ENCODE peak calls at places on chromosomes 2 and 18, in ten cellular contexts. A is mammary epithelial cell; K is activated CD4-positive, alpha-beta T cell treated with anti-CD3 and anti-CD28 coated beads, Interleukin-2, amount 50 U/mL, for 4 hours; H is breast epithelium; Q is NCI-H510A; V is COR-L47; Z is fibroblast of pulmonary artery; T is epithelial cell of esophagus; G is midbrain; S is body of pancreas. P is an unnamed sample.

GRCh38 chr2:31251851-31252250 is 17.9 kb downstream of the EHD3 start:
- DNase-seq in V (no peak), K (no peak), T (no peak), G (no peak), Z (no peak), Q (no peak), S (no peak), A (no peak), H (no peak), P (no peak)

GRCh38 chr2:38666578-38666926 is 638 bp downstream of the GALM start:
- DNase-seq in Z (no peak), V (no peak), T (no peak), H (no peak), Q (no peak), A (no peak), K (no peak), G (no peak), S (peak), P (no peak)

GRCh38 chr18:49640741-49641140 is 78.9 kb downstream of the LIPG start:
- DNase-seq in V (no peak), T (no peak), G (no peak), H (no peak), Q (no peak), K (no peak), A (no peak), Z (no peak), S (no peak), P (no peak)

GRCh38 chr2:196113061-196113974 is 44.7 kb upstream of the DNAH7 start:
- DNase-seq in V (no peak), Z (peak), H (no peak), T (peak), A (peak), K (no peak), S (no peak), G (peak), Q (no peak), P (no peak)

GRCh38 chr18:11872479-11873136 is 21.4 kb downstream of the CHMP1B start:
- DNase-seq in Z (peak), T (peak), A (no peak), S (peak), K (no peak), V (peak), G (no peak), H (no peak), Q (no peak), P (no peak)

GRCh38 chr2:95388091-95388692 is 14.3 kb upstream of the FAHD2A start:
- DNase-seq in H (peak), K (no peak), V (no peak), Q (no peak), S (no peak), G (no peak), A (no peak), Z (no peak), T (no peak), P (no peak)

GRCh38 chr2:30883822-30884221 is 76.6 kb upstream of the CAPN13 start:
- DNase-seq in H (no peak), G (no peak), A (no peak), Z (no peak), S (no peak), Q (no peak), V (no peak), T (no peak), K (no peak), P (no peak)

GRCh38 chr18:30094556-30094955 is 948.0 kb downstream of the DSC3 start:
- DNase-seq in G (no peak), Z (peak), A (peak), K (no peak), T (peak), H (no peak), V (no peak), Q (no peak), S (no peak), P (no peak)

GRCh38 chr2:177784449-177784845 is 288.1 kb downstream of the PDE11A start:
- DNase-seq in Q (no peak), K (no peak), Z (peak), G (no peak), T (peak), A (peak), S (no peak), H (no peak), V (no peak), P (no peak)

GRCh38 chr2:85156141-85156540 is 22.9 kb downstream of the TCF7L1 start:
- DNase-seq in Z (peak), K (no peak), H (no peak), Q (no peak), V (no peak), T (no peak), A (no peak), G (no peak), S (no peak), P (no peak)

GRCh38 chr2:173761603-173762119 is 203.5 kb downstream of the SP3 start:
- DNase-seq in T (no peak), S (no peak), K (no peak), V (no peak), G (no peak), Z (no peak), Q (no peak), H (no peak), A (no peak), P (no peak)

GRCh38 chr2:207565736-207566135 is 36.0 kb downstream of the CREB1 start:
- DNase-seq in G (no peak), S (no peak), Z (no peak), V (no peak), H (no peak), T (no peak), A (no peak), Q (no peak), K (no peak), P (no peak)

GRCh38 chr2:191304939-191305875 is 60.0 kb downstream of the MYO1B start:
- DNase-seq in S (peak), H (no peak), V (no peak), A (peak), T (peak), Q (no peak), Z (peak), G (peak), K (no peak), P (no peak)

GRCh38 chr18:77129150-77129551 is 3.4 kb downstream of the MBP start:
- DNase-seq in K (no peak), T (peak), S (no peak), V (no peak), H (no peak), G (no peak), Q (no peak), Z (peak), A (peak), P (no peak)

GRCh38 chr2:2229898-2230817 is 100.9 kb downstream of the MYT1L start:
- DNase-seq in G (peak), Z (no peak), T (peak), S (peak), A (no peak), V (peak), Q (peak), K (no peak), H (no peak), P (no peak)

P was measured in T follicular helper cell.